ENCODE peak calls at places on chromosomes 6 and 20, in four cellular contexts. D, T, F and K are unnamed samples.

GRCh38 chr20:50852085-50852484 is 57.2 kb downstream of the BCAS4 start:
- DNase-seq in D (no peak), T (no peak), F (no peak), K (no peak)

GRCh38 chr6:134049586-134049985 is 2.8 kb downstream of the SLC2A12 start:
- DNase-seq in D (no peak), T (no peak), F (no peak), K (no peak)

GRCh38 chr6:160431791-160432404 is 83.7 kb downstream of the SLC22A3 start:
- DNase-seq in D (no peak), T (peak), F (no peak), K (no peak)

GRCh38 chr20:13029687-13030510 is 21.1 kb downstream of the SPTLC3 start:
- DNase-seq in D (peak), T (no peak), F (no peak), K (peak)

GRCh38 chr20:52746190-52746589 is 226.0 kb upstream of the TSHZ2 start:
- DNase-seq in D (no peak), T (no peak), F (no peak), K (no peak)

GRCh38 chr6:33976425-33977360 is 169.2 kb downstream of the GRM4 start:
- DNase-seq in D (no peak), T (no peak), F (no peak), K (no peak)

GRCh38 chr20:688809-689208 is 13.2 kb upstream of the SCRT2 start:
- DNase-seq in D (peak), T (peak), F (no peak), K (no peak)

GRCh38 chr6:9126845-9127560 is 691.7 kb upstream of the SLC35B3 start:
- DNase-seq in D (no peak), T (no peak), F (no peak), K (peak)

GRCh38 chr20:16821211-16822089 is 73.3 kb downstream of the OTOR start:
- DNase-seq in D (peak), T (peak), F (no peak), K (peak)

GRCh38 chr6:14796974-14797762 is 448.7 kb upstream of the JARID2 start:
- DNase-seq in D (no peak), T (no peak), F (no peak), K (no peak)

GRCh38 chr20:43969501-43969900 is 54.8 kb downstream of the TOX2 start:
- DNase-seq in D (no peak), T (no peak), F (no peak), K (no peak)

GRCh38 chr20:44559302-44559701 is 23.1 kb upstream of the PKIG start:
- DNase-seq in D (no peak), T (no peak), F (no peak), K (no peak)

GRCh38 chr6:21565431-21565830 is 28.1 kb upstream of the SOX4 start:
- DNase-seq in D (no peak), T (no peak), F (no peak), K (no peak)

GRCh38 chr20:44247676-44248419 is 740 bp downstream of the GDAP1L1 start:
- DNase-seq in D (peak), T (peak), F (no peak), K (no peak)

GRCh38 chr6:35216832-35217811 is 3.4 kb downstream of the SCUBE3 start:
- DNase-seq in D (no peak), T (no peak), F (no peak), K (no peak)

GRCh38 chr20:11350126-11351005 is 567.3 kb upstream of the BTBD3 start:
- DNase-seq in D (no peak), T (no peak), F (no peak), K (no peak)

GRCh38 chr20:51660741-51661608 is 107.2 kb downstream of the ATP9A start:
- DNase-seq in D (no peak), T (no peak), F (no peak), K (peak)

GRCh38 chr6:147468634-147469033 is 39.9 kb upstream of the SAMD5 start:
- DNase-seq in D (no peak), T (no peak), F (no peak), K (no peak)

GRCh38 chr6:147204843-147205311 is 660 bp downstream of the STXBP5 start:
- DNase-seq in D (no peak), T (no peak), F (no peak), K (no peak)

GRCh38 chr6:24931752-24932691 is 3.7 kb downstream of the RIPOR2 start:
- DNase-seq in D (no peak), T (no peak), F (peak), K (no peak)

GRCh38 chr20:52852695-52853094 is 119.5 kb upstream of the TSHZ2 start:
- DNase-seq in D (peak), T (no peak), F (no peak), K (no peak)

GRCh38 chr6:138722425-138723371 is 50.9 kb upstream of the CCDC28A start:
- DNase-seq in D (peak), T (no peak), F (no peak), K (peak)

GRCh38 chr6:137361701-137362100 is 132.5 kb downstream of the OLIG3 start:
- DNase-seq in D (peak), T (no peak), F (no peak), K (no peak)

GRCh38 chr20:51064160-51064559 is 41.3 kb upstream of the KCNG1 start:
- DNase-seq in D (no peak), T (no peak), F (no peak), K (no peak)

GRCh38 chr6:84877515-84878210 is 113.3 kb upstream of the TBX18 start:
- DNase-seq in D (no peak), T (no peak), F (no peak), K (no peak)

GRCh38 chr20:63714858-63715257 is 7.0 kb downstream of the ZGPAT start:
- DNase-seq in D (no peak), T (no peak), F (no peak), K (no peak)

GRCh38 chr20:18571578-18571977 is 4.3 kb downstream of the SMIM26 start:
- DNase-seq in D (no peak), T (no peak), F (no peak), K (no peak)

GRCh38 chr20:38173237-38174156 is 8.4 kb upstream of the TGM2 start:
- DNase-seq in D (peak), T (peak), F (no peak), K (no peak)

GRCh38 chr20:8172191-8172590 is 40.1 kb downstream of the PLCB1 start:
- DNase-seq in D (peak), T (no peak), F (no peak), K (no peak)

GRCh38 chr6:15682965-15683822 is 20.4 kb upstream of the DTNBP1 start:
- DNase-seq in D (peak), T (no peak), F (peak), K (no peak)

GRCh38 chr6:136037885-136038460 is 186.5 kb downstream of the PDE7B start:
- DNase-seq in D (no peak), T (no peak), F (no peak), K (no peak)

GRCh38 chr6:34589633-34590139 is 33.6 kb upstream of the SPDEF start:
- DNase-seq in D (no peak), T (no peak), F (no peak), K (no peak)

GRCh38 chr6:137724495-137725211 is 142.4 kb upstream of the TNFAIP3 start:
- DNase-seq in D (no peak), T (no peak), F (no peak), K (no peak)

GRCh38 chr6:149831380-149831820 is 32.8 kb downstream of the LRP11 start:
- DNase-seq in D (peak), T (no peak), F (no peak), K (no peak)

GRCh38 chr6:142845143-142845571 is 99.8 kb downstream of the HIVEP2 start:
- DNase-seq in D (no peak), T (no peak), F (no peak), K (no peak)

GRCh38 chr20:7742479-7742878 is 197.8 kb downstream of the HAO1 start:
- DNase-seq in D (no peak), T (no peak), F (no peak), K (no peak)

GRCh38 chr20:6718660-6719059 is 48.8 kb upstream of the BMP2 start:
- DNase-seq in D (no peak), T (no peak), F (no peak), K (no peak)

GRCh38 chr20:38926934-38927616 is 858 bp downstream of the FAM83D start:
- DNase-seq in D (no peak), T (no peak), F (no peak), K (no peak)

DNA sequence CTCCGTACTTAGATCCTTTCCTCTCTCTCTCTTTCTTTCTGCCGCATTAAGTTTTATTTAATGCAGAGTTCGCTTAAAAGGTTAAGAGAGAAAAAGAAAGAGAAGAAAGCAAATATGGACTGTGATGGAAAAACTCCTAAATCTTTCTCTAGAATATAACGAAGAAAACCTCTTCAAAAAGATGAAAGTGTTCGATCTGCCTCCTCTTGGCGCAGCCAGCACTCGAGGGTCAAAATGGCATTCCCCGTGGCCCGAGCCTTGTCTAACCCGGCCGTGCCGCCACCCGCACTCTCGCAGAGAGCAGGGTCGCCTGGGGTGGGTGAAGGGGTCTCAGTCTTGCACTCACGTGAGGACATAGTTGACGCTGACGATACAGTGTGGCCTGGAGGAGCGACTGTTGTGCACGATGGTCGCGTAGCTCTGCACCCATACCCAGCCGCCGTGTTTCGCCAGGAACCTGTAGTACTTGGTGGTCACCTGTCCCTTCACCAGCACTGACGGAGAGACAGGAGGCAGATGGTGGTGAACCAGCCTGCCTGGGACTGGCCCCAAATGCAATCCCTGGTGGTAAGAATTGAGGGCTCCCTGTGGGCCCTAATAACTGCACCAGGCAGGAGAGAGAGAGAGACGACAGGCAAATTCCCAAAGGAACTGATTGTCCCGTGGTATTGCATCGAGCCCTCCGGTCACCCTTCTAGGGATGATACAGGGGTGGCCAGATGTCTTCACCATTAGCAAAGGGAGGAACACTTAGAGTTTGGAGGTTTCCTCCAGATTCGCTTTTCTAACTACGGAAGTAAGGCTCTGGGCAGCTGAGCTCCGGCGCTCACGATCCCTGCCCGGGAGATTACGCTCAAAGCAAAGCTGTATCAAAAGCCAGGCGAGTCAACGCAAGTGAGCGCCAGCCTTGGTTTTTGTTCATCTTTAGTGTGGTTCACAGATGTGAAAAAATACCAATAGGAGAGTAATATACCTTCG is 17.5 kb downstream of the SIM1 start:
- DNase-seq in D (no peak), T (no peak), F (no peak), K (no peak)
- TF ChIP-seq EZH2 in D (no peak), T (no peak), F (no peak), K (no peak)

GRCh38 chr20:56443654-56444540 is 24.5 kb upstream of the RTF2 start:
- DNase-seq in D (peak), T (no peak), F (no peak), K (no peak)
- TF ChIP-seq REST in D (no peak), T (no peak), F (no peak), K (no peak)

DNA sequence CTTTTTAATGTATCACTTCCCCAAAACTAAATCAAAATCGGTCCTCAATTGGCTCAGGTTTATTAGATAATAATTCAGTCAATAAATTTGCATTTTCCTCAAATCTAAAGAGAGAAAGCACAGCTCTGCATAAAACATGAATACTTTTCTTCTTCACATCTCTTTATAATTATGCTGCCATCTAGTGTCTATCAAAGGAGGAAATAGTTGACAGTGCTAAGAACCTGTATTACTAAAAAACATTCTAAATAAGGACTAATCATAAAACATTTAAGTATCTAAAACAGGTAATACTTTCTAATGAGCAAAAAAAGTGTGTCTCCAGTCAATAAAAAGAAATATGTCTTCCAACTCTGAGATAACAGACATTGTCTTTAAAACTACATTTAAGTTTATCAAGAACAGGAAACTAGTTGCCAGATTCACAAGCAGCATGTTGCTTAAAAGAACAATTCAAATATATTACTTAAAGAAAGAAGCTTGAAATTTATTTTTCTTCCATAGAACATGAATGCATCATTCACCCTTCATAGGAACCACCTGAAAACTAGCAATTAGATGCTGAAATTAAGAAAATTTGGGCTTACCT is 56.5 kb upstream of the DST start:
- DNase-seq in D (peak), T (peak), F (no peak), K (no peak)
- TF ChIP-seq ZNF274 in D (no peak), T (no peak), F (no peak), K (no peak)

GRCh38 chr20:58853466-58853865 is 950 bp downstream of the GNAS start:
- DNase-seq in D (no peak), T (no peak), F (no peak), K (no peak)

GRCh38 chr20:58852559-58853271 is at the start of gene GNAS:
- DNase-seq in D (peak), T (peak), F (no peak), K (no peak)

GRCh38 chr20:58853976-58854637 is 1.6 kb downstream of the GNAS start:
- DNase-seq in D (no peak), T (no peak), F (no peak), K (no peak)

GRCh38 chr20:58854638-58855471 is 2.3 kb downstream of the GNAS start:
- DNase-seq in D (no peak), T (no peak), F (no peak), K (no peak)

GRCh38 chr20:58855506-58856314 is 3.2 kb downstream of the GNAS start:
- DNase-seq in D (no peak), T (no peak), F (no peak), K (no peak)
- TF ChIP-seq EZH2 in D (no peak), T (no peak), F (no peak), K (no peak)

GRCh38 chr6:139871165-139871710 is 496.8 kb upstream of the CITED2 start:
- DNase-seq in D (no peak), T (no peak), F (no peak), K (no peak)
- TF ChIP-seq REST in D (no peak), T (no peak), F (no peak), K (no peak)